ENCODE peak calls at places on chromosomes 6 and 20, in eight cellular contexts. B is cardiac fibroblast; Q is activated CD4-positive, alpha-beta T cell treated with anti-CD3 and anti-CD28 coated beads, Interleukin-2, amount 10 ng/mL, durations not matched to agents 7 days and 5 days; M is LoVo; R is stimulated activated naive CD8-positive, alpha-beta T cell treated with anti-CD3 and anti-CD28 coated beads, Interleukin-15, Interleukin-2, amounts not matched to agents 100 U/mL and 50 U/mL, for 24 hours; C is T-helper 1 cell; S is stimulated activated CD4-positive, alpha-beta T cell treated with anti-CD3 and anti-CD28 coated beads, Interleukin-4, amount 100 ng/mL, for 48 hours; P is skeletal muscle cell. G is an unnamed sample.

GRCh38 chr20:2693286-2693995 is 861 bp downstream of the EBF4 start:
- DNase-seq in B (peak), Q (peak), M (no peak), S (peak), C (peak), P (no peak), R (peak), G (peak)

GRCh38 chr20:35866446-35867202 is 87.7 kb downstream of the SCAND1 start:
- DNase-seq in B (no peak), Q (no peak), S (no peak), M (no peak), C (no peak), R (no peak), P (no peak), G (no peak)

GRCh38 chr6:3850451-3851203 is 1.5 kb downstream of the FAM50B start:
- DNase-seq in M (no peak), P (no peak), B (no peak), S (peak), Q (no peak), R (peak), C (peak), G (no peak)

GRCh38 chr6:137166247-137167098 is 7.0 kb downstream of the IL22RA2 start:
- DNase-seq in R (no peak), S (no peak), M (no peak), C (no peak), Q (no peak), B (no peak), P (no peak), G (no peak)

GRCh38 chr6:169959129-169960002 is 207.9 kb downstream of the ERMARD start:
- DNase-seq in S (peak), R (peak), C (peak), Q (peak), B (no peak), P (no peak), M (no peak), G (peak)

GRCh38 chr6:48027704-48028435 is 83.1 kb downstream of the PTCHD4 start:
- DNase-seq in C (peak), R (no peak), P (no peak), S (no peak), B (peak), M (no peak), Q (no peak), G (no peak)

GRCh38 chr20:51335329-51335841 is 207.1 kb downstream of the NFATC2 start:
- DNase-seq in M (no peak), Q (no peak), B (peak), S (peak), P (peak), C (peak), R (no peak), G (no peak)

GRCh38 chr6:38143191-38144154 is 323.9 kb downstream of the ZFAND3 start:
- DNase-seq in Q (no peak), S (no peak), B (no peak), C (no peak), R (no peak), M (no peak), P (no peak), G (no peak)

GRCh38 chr6:66264376-66264775 is 557.4 kb upstream of the EYS start:
- DNase-seq in Q (no peak), M (no peak), B (no peak), S (no peak), P (no peak), R (no peak), C (no peak), G (no peak)

GRCh38 chr20:23092409-23092756 is 6.3 kb upstream of the CD93 start:
- DNase-seq in S (no peak), Q (no peak), B (peak), P (no peak), R (no peak), M (no peak), C (no peak), G (no peak)

GRCh38 chr6:25971187-25971811 is 8.7 kb downstream of the TRIM38 start:
- DNase-seq in S (no peak), P (peak), B (peak), M (peak), R (no peak), Q (no peak), C (no peak), G (no peak)

GRCh38 chr6:100881707-100882040 is 545 bp upstream of the ASCC3 start:
- DNase-seq in R (no peak), C (no peak), P (no peak), B (no peak), S (no peak), Q (no peak), M (no peak), G (peak)

GRCh38 chr6:118668761-118669411 is 17.5 kb upstream of the CEP85L start:
- DNase-seq in M (no peak), Q (no peak), C (no peak), S (no peak), R (no peak), P (peak), B (peak), G (no peak)

GRCh38 chr20:60486345-60486744 is 528.1 kb downstream of the CDH26 start:
- DNase-seq in C (no peak), Q (no peak), R (no peak), S (no peak), P (no peak), M (no peak), B (no peak), G (no peak)

GRCh38 chr6:41074692-41075436 is 2.1 kb downstream of the NFYA start:
- DNase-seq in Q (no peak), P (no peak), M (no peak), R (no peak), S (no peak), B (peak), C (no peak), G (no peak)

GRCh38 chr6:104958720-104959452 is 2.0 kb downstream of the LIN28B start:
- DNase-seq in P (no peak), R (no peak), Q (no peak), S (no peak), M (no peak), B (no peak), C (no peak), G (no peak)

GRCh38 chr6:111175135-111175534 is 87.8 kb downstream of the SLC16A10 start:
- DNase-seq in P (no peak), S (no peak), M (no peak), B (no peak), C (no peak), Q (no peak), R (no peak), G (no peak)

GRCh38 chr6:166595061-166595780 is 8.7 kb upstream of the RAMACL start:
- DNase-seq in P (peak), R (no peak), M (no peak), Q (no peak), C (no peak), S (no peak), B (peak), G (no peak)

GRCh38 chr6:48567016-48567415 is 456.0 kb upstream of the PTCHD4 start:
- DNase-seq in P (peak), S (no peak), C (no peak), B (peak), M (no peak), Q (no peak), R (no peak), G (no peak)

GRCh38 chr6:22145823-22146379 is 150.9 kb downstream of the PRL start:
- DNase-seq in B (peak), S (no peak), R (no peak), C (no peak), M (no peak), P (no peak), Q (peak), G (no peak)

GRCh38 chr6:26197736-26198625 is 110.8 kb downstream of the HFE start:
- DNase-seq in S (peak), R (peak), P (no peak), C (peak), B (peak), Q (peak), M (no peak), G (peak)

GRCh38 chr6:3751019-3751729 is at the start of gene PXDC1:
- DNase-seq in P (no peak), R (peak), M (no peak), B (no peak), Q (peak), S (no peak), C (peak), G (no peak)

GRCh38 chr20:8454137-8454712 is 322.2 kb downstream of the PLCB1 start:
- DNase-seq in S (peak), P (peak), Q (no peak), B (peak), R (peak), M (no peak), C (peak), G (no peak)

GRCh38 chr20:22575087-22575721 is 9.2 kb downstream of the FOXA2 start:
- DNase-seq in B (peak), M (no peak), C (no peak), S (no peak), R (no peak), P (no peak), Q (no peak), G (no peak)

GRCh38 chr6:5135783-5136376 is 50.7 kb downstream of the PPP1R3G start:
- DNase-seq in Q (peak), R (peak), S (peak), P (no peak), C (peak), B (peak), M (no peak), G (peak)

GRCh38 chr20:36070451-36070850 is 84.1 kb upstream of the EPB41L1 start:
- DNase-seq in S (no peak), B (no peak), Q (no peak), P (no peak), M (no peak), C (no peak), R (no peak), G (no peak)

GRCh38 chr20:38434310-38434741 is 802 bp downstream of the SNHG17 start:
- DNase-seq in M (no peak), P (no peak), Q (peak), S (no peak), B (peak), C (peak), R (peak), G (peak)